ENCODE peak calls at places on chromosomes 1 and 21, in ten cellular contexts. V, M, N, D, Q, I, P, U, A and R are unnamed samples.

GRCh38 chr1:2194319-2194897 is at the start of gene FAAP20:
- DNase-seq in V (peak), M (no peak), N (no peak), D (no peak), Q (no peak), I (peak), P (peak), U (no peak), A (peak), R (peak)

GRCh38 chr1:229230136-229230892 is 40.6 kb upstream of the RAB4A start:
- DNase-seq in V (no peak), M (no peak), N (peak), D (no peak), Q (no peak), I (no peak), P (no peak), U (no peak), A (no peak), R (no peak)

GRCh38 chr1:163361123-163361934 is 39.6 kb downstream of the NUF2 start:
- DNase-seq in V (peak), M (no peak), N (peak), D (no peak), Q (no peak), I (peak), P (no peak), U (no peak), A (no peak), R (no peak)

GRCh38 chr1:79981483-79981882 is 975.0 kb upstream of the ADGRL4 start:
- DNase-seq in V (no peak), M (no peak), N (no peak), D (no peak), Q (peak), I (no peak), P (no peak), U (no peak), A (no peak), R (no peak)

GRCh38 chr21:45278156-45278911 is 9.4 kb downstream of the POFUT2 start:
- DNase-seq in V (no peak), M (no peak), N (no peak), D (no peak), Q (no peak), I (no peak), P (no peak), U (no peak), A (no peak), R (no peak)

GRCh38 chr1:2300851-2301606 is 72.9 kb downstream of the SKI start:
- DNase-seq in V (no peak), M (peak), N (no peak), D (peak), Q (peak), I (no peak), P (peak), U (peak), A (peak), R (peak)

GRCh38 chr1:63980706-63981407 is 207.0 kb downstream of the ROR1 start:
- DNase-seq in V (no peak), M (no peak), N (no peak), D (no peak), Q (no peak), I (no peak), P (no peak), U (no peak), A (no peak), R (no peak)

GRCh38 chr1:27564264-27564579 is 39.7 kb downstream of the AHDC1 start:
- DNase-seq in V (no peak), M (no peak), N (no peak), D (no peak), Q (no peak), I (no peak), P (no peak), U (no peak), A (no peak), R (no peak)

GRCh38 chr1:185249563-185249962 is 67.5 kb downstream of the IVNS1ABP start:
- DNase-seq in V (no peak), M (no peak), N (no peak), D (no peak), Q (no peak), I (no peak), P (no peak), U (no peak), A (no peak), R (no peak)

GRCh38 chr1:201268604-201269151 is 14.6 kb upstream of the PKP1 start:
- DNase-seq in V (peak), M (no peak), N (peak), D (no peak), Q (no peak), I (peak), P (peak), U (peak), A (no peak), R (no peak)

GRCh38 chr21:14585122-14585521 is 39.0 kb upstream of the SAMSN1 start:
- DNase-seq in V (no peak), M (no peak), N (no peak), D (no peak), Q (no peak), I (no peak), P (no peak), U (no peak), A (no peak), R (no peak)

GRCh38 chr1:152811050-152811449 is 721 bp upstream of the LCE1B start:
- DNase-seq in V (no peak), M (no peak), N (no peak), D (no peak), Q (no peak), I (no peak), P (no peak), U (no peak), A (no peak), R (no peak)

GRCh38 chr1:38608202-38608864 is 251.2 kb downstream of the RRAGC start:
- DNase-seq in V (no peak), M (no peak), N (no peak), D (no peak), Q (peak), I (peak), P (peak), U (no peak), A (peak), R (no peak)

GRCh38 chr1:185608166-185608565 is 126.0 kb upstream of the HMCN1 start:
- DNase-seq in V (no peak), M (no peak), N (no peak), D (no peak), Q (no peak), I (no peak), P (no peak), U (no peak), A (no peak), R (no peak)

GRCh38 chr1:59128784-59129227 is 168.1 kb upstream of the FGGY start:
- DNase-seq in V (no peak), M (no peak), N (peak), D (no peak), Q (no peak), I (peak), P (no peak), U (no peak), A (no peak), R (no peak)

GRCh38 chr1:162283657-162284056 is 93.0 kb downstream of the SPATA46 start:
- DNase-seq in V (no peak), M (no peak), N (no peak), D (no peak), Q (peak), I (no peak), P (no peak), U (peak), A (no peak), R (no peak)